ENCODE peak calls at places on chromosomes 7 and 10, in seven cellular contexts. One of them, this sample, is unnamed.
A peak's percentile ranks its signal among the peaks of the same experiment; 100 is the strongest.

GRCh38 chr10:44742169-44742732 is 168.9 kb upstream of the TMEM72 start:
- DNase-seq in upper lobe of left lung: no peak
- DNase-seq in fibroblast of pulmonary artery: no peak
- DNase-seq in kidney epithelial cell: no peak
- DNase-seq in prostate gland: no peak
- DNase-seq in AG09309: no peak
- DNase-seq in ovary: no peak
- DNase-seq in this sample: no peak

GRCh38 chr10:3347413-3348147 is 175.0 kb upstream of the PITRM1 start:
- DNase-seq in upper lobe of left lung: no peak
- DNase-seq in fibroblast of pulmonary artery: no peak
- DNase-seq in kidney epithelial cell: no peak
- DNase-seq in prostate gland: no peak
- DNase-seq in AG09309: no peak
- DNase-seq in ovary: no peak
- DNase-seq in this sample: no peak

GRCh38 chr7:157514306-157514705 is 177.5 kb downstream of the DNAJB6 start:
- DNase-seq in upper lobe of left lung: peak; percentile 39
- DNase-seq in fibroblast of pulmonary artery: no peak
- DNase-seq in kidney epithelial cell: no peak
- DNase-seq in prostate gland: no peak
- DNase-seq in AG09309: no peak
- DNase-seq in ovary: no peak
- DNase-seq in this sample: no peak

GRCh38 chr10:19745672-19746071 is 70.6 kb upstream of the PLXDC2 start:
- DNase-seq in upper lobe of left lung: no peak
- DNase-seq in fibroblast of pulmonary artery: peak; percentile 24
- DNase-seq in kidney epithelial cell: no peak
- DNase-seq in prostate gland: no peak
- DNase-seq in AG09309: no peak
- DNase-seq in ovary: no peak
- DNase-seq in this sample: peak; percentile 10

GRCh38 chr10:60238408-60239100 is 151.1 kb downstream of the ANK3 start:
- DNase-seq in upper lobe of left lung: no peak
- DNase-seq in fibroblast of pulmonary artery: peak; percentile 64
- DNase-seq in kidney epithelial cell: no peak
- DNase-seq in prostate gland: peak; percentile 34
- DNase-seq in AG09309: peak; percentile 27
- DNase-seq in ovary: no peak
- DNase-seq in this sample: peak; percentile 36

GRCh38 chr7:123819001-123819400 is 26.0 kb upstream of the HYAL4 start:
- DNase-seq in upper lobe of left lung: no peak
- DNase-seq in fibroblast of pulmonary artery: no peak
- DNase-seq in kidney epithelial cell: no peak
- DNase-seq in prostate gland: no peak
- DNase-seq in AG09309: no peak
- DNase-seq in ovary: no peak
- DNase-seq in this sample: no peak

GRCh38 chr10:33333260-33334169 is 952 bp downstream of the NRP1 start:
- DNase-seq in upper lobe of left lung: no peak
- DNase-seq in fibroblast of pulmonary artery: no peak
- DNase-seq in kidney epithelial cell: no peak
- DNase-seq in prostate gland: peak; percentile 14
- DNase-seq in AG09309: no peak
- DNase-seq in ovary: no peak
- DNase-seq in this sample: no peak

GRCh38 chr10:28669227-28670173 is 7.8 kb upstream of the BAMBI start:
- DNase-seq in upper lobe of left lung: no peak
- DNase-seq in fibroblast of pulmonary artery: no peak
- DNase-seq in kidney epithelial cell: no peak
- DNase-seq in prostate gland: no peak
- DNase-seq in AG09309: no peak
- DNase-seq in ovary: no peak
- DNase-seq in this sample: no peak

GRCh38 chr10:7317799-7318446 is 92.9 kb downstream of the SFMBT2 start:
- DNase-seq in upper lobe of left lung: no peak
- DNase-seq in fibroblast of pulmonary artery: no peak
- DNase-seq in kidney epithelial cell: no peak
- DNase-seq in prostate gland: no peak
- DNase-seq in AG09309: no peak
- DNase-seq in ovary: no peak
- DNase-seq in this sample: no peak

GRCh38 chr10:2225609-2226008 is 488.3 kb upstream of the ADARB2 start:
- DNase-seq in upper lobe of left lung: no peak
- DNase-seq in fibroblast of pulmonary artery: no peak
- DNase-seq in kidney epithelial cell: no peak
- DNase-seq in prostate gland: no peak
- DNase-seq in AG09309: no peak
- DNase-seq in ovary: no peak
- DNase-seq in this sample: no peak

GRCh38 chr10:113788604-113789083 is 37.2 kb downstream of the PLEKHS1 start:
- DNase-seq in upper lobe of left lung: no peak
- DNase-seq in fibroblast of pulmonary artery: peak; percentile 95
- DNase-seq in kidney epithelial cell: peak; percentile 55
- DNase-seq in prostate gland: peak; percentile 61
- DNase-seq in AG09309: peak; percentile 91
- DNase-seq in ovary: no peak
- DNase-seq in this sample: peak; percentile 13

GRCh38 chr7:84686373-84686772 is 491.8 kb upstream of the SEMA3A start:
- DNase-seq in upper lobe of left lung: no peak
- DNase-seq in fibroblast of pulmonary artery: no peak
- DNase-seq in kidney epithelial cell: no peak
- DNase-seq in prostate gland: no peak
- DNase-seq in AG09309: no peak
- DNase-seq in ovary: no peak
- DNase-seq in this sample: no peak

GRCh38 chr10:47031251-47031952 is 120.2 kb downstream of the PTPN20 start:
- DNase-seq in upper lobe of left lung: no peak
- DNase-seq in fibroblast of pulmonary artery: no peak
- DNase-seq in kidney epithelial cell: no peak
- DNase-seq in prostate gland: no peak
- DNase-seq in AG09309: no peak
- DNase-seq in ovary: no peak
- DNase-seq in this sample: no peak

GRCh38 chr7:127107601-127108007 is 145.1 kb downstream of the GRM8 start:
- DNase-seq in upper lobe of left lung: no peak
- DNase-seq in fibroblast of pulmonary artery: peak; percentile 64
- DNase-seq in kidney epithelial cell: peak; percentile 5
- DNase-seq in prostate gland: peak; percentile 38
- DNase-seq in AG09309: no peak
- DNase-seq in ovary: no peak
- DNase-seq in this sample: peak; percentile 49

GRCh38 chr10:116947838-116948529 is 57.0 kb downstream of the SHTN1 start:
- DNase-seq in upper lobe of left lung: no peak
- DNase-seq in fibroblast of pulmonary artery: peak; percentile 54
- DNase-seq in kidney epithelial cell: peak; percentile 28
- DNase-seq in prostate gland: no peak
- DNase-seq in AG09309: no peak
- DNase-seq in ovary: no peak
- DNase-seq in this sample: no peak

GRCh38 chr10:78852856-78853255 is 215.9 kb upstream of the ZMIZ1 start:
- DNase-seq in upper lobe of left lung: no peak
- DNase-seq in fibroblast of pulmonary artery: peak; percentile 36
- DNase-seq in kidney epithelial cell: no peak
- DNase-seq in prostate gland: no peak
- DNase-seq in AG09309: no peak
- DNase-seq in ovary: no peak
- DNase-seq in this sample: no peak

GRCh38 chr7:24378871-24379608 is 95.0 kb downstream of the NPY start:
- DNase-seq in upper lobe of left lung: no peak
- DNase-seq in fibroblast of pulmonary artery: peak; percentile 59
- DNase-seq in kidney epithelial cell: peak; percentile 71
- DNase-seq in prostate gland: no peak
- DNase-seq in AG09309: no peak
- DNase-seq in ovary: no peak
- DNase-seq in this sample: no peak

GRCh38 chr7:24383055-24383454 is 99.1 kb downstream of the NPY start:
- DNase-seq in upper lobe of left lung: no peak
- DNase-seq in fibroblast of pulmonary artery: no peak
- DNase-seq in kidney epithelial cell: no peak
- DNase-seq in prostate gland: no peak
- DNase-seq in AG09309: no peak
- DNase-seq in ovary: no peak
- DNase-seq in this sample: no peak

GRCh38 chr7:24384362-24385030 is 100.5 kb downstream of the NPY start:
- DNase-seq in upper lobe of left lung: no peak
- DNase-seq in fibroblast of pulmonary artery: no peak
- DNase-seq in kidney epithelial cell: no peak
- DNase-seq in prostate gland: no peak
- DNase-seq in AG09309: no peak
- DNase-seq in ovary: no peak
- DNase-seq in this sample: no peak

GRCh38 chr7:24381919-24382505 is 98.0 kb downstream of the NPY start:
- DNase-seq in upper lobe of left lung: no peak
- DNase-seq in fibroblast of pulmonary artery: peak; percentile 40
- DNase-seq in kidney epithelial cell: no peak
- DNase-seq in prostate gland: no peak
- DNase-seq in AG09309: no peak
- DNase-seq in ovary: no peak
- DNase-seq in this sample: peak; percentile 4
- TF ChIP-seq CTCF in upper lobe of left lung: no peak
- TF ChIP-seq CTCF in fibroblast of pulmonary artery: peak; percentile 48
- TF ChIP-seq CTCF in kidney epithelial cell: no peak
- TF ChIP-seq CTCF in prostate gland: peak; percentile 26
- TF ChIP-seq CTCF in AG09309: peak; percentile 26
- TF ChIP-seq CTCF in ovary: no peak
- TF ChIP-seq CTCF in this sample: peak; percentile 65

DNA sequence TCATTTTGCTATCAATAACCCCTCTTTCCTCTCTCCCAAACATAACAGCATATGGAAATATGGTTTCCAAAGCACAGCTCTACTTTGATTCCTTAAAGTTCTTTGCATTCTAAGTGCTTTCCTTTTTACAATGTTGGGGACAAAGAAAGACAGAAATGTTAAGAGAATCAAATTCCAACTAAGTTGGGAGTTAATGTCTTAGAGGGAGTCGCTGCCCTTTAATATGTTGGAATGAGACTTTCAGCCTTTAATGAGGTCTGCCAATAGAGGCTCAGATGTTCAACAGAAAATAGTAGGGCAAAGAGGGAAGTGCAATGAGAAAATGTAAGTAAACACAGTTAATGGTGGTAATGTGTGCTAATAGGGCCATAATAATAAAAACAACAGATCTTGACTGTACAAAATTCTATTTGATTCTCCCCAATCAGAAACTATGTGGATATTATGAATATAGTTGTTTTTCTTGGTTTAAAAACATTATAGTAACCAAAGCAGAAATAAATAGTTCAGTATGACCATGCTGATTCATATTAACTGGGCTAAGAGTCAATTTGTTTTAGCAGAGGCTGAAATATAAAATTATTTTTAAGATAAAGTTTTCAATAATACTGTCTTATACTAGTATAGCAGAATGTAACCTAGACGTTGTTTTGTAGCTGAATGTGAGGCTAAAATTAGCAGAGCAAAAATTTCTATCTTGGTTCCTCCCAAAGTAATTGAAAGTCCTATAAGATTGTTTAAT is 10.3 kb downstream of the HYCC1 start:
- DNase-seq in upper lobe of left lung: no peak
- DNase-seq in fibroblast of pulmonary artery: no peak
- DNase-seq in kidney epithelial cell: no peak
- DNase-seq in prostate gland: no peak
- DNase-seq in AG09309: no peak
- DNase-seq in ovary: no peak
- DNase-seq in this sample: no peak
- H3K4me3 ChIP-seq in upper lobe of left lung: no peak overlapping the region
- H3K4me3 ChIP-seq in fibroblast of pulmonary artery: no peak overlapping the region
- H3K4me3 ChIP-seq in kidney epithelial cell: no peak overlapping the region
- H3K4me3 ChIP-seq in prostate gland: no peak overlapping the region
- H3K4me3 ChIP-seq in AG09309: no peak overlapping the region
- H3K4me3 ChIP-seq in ovary: no peak overlapping the region
- H3K4me3 ChIP-seq in this sample: no peak overlapping the region

GRCh38 chr10:126618466-126618865 is 52.0 kb downstream of the C10orf90 start:
- DNase-seq in upper lobe of left lung: no peak
- DNase-seq in fibroblast of pulmonary artery: no peak
- DNase-seq in kidney epithelial cell: no peak
- DNase-seq in prostate gland: no peak
- DNase-seq in AG09309: no peak
- DNase-seq in ovary: no peak
- DNase-seq in this sample: no peak

GRCh38 chr10:126617208-126617607 is 53.3 kb downstream of the C10orf90 start:
- DNase-seq in upper lobe of left lung: no peak
- DNase-seq in fibroblast of pulmonary artery: no peak
- DNase-seq in kidney epithelial cell: no peak
- DNase-seq in prostate gland: no peak
- DNase-seq in AG09309: no peak
- DNase-seq in ovary: no peak
- DNase-seq in this sample: no peak

GRCh38 chr10:126616737-126617136 is 53.8 kb downstream of the C10orf90 start:
- DNase-seq in upper lobe of left lung: no peak
- DNase-seq in fibroblast of pulmonary artery: no peak
- DNase-seq in kidney epithelial cell: no peak
- DNase-seq in prostate gland: no peak
- DNase-seq in AG09309: no peak
- DNase-seq in ovary: no peak
- DNase-seq in this sample: no peak

DNA sequence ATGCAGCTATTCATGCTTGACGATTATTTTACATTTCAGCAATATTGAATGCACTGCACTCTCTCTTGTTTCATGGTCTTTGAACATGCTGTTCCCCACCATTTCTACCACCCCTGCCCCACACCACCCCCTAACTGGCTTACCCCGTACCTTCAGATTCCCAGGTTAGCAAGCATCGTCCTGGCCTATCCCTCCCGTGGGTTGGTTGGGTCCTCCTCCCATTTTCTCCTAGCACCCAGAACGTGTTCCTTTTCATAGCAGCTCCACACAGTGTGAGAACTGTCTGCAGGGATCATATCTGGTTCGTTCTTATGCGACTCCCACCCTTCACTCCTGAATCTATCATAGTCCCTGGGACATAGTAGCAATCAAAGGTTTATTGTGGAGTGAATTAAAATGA is 48.7 kb downstream of the C10orf90 start:
- DNase-seq in upper lobe of left lung: no peak
- DNase-seq in fibroblast of pulmonary artery: no peak
- DNase-seq in kidney epithelial cell: no peak
- DNase-seq in prostate gland: no peak
- DNase-seq in AG09309: no peak
- DNase-seq in ovary: no peak
- DNase-seq in this sample: no peak
- TF ChIP-seq CTCF in upper lobe of left lung: no peak
- TF ChIP-seq CTCF in fibroblast of pulmonary artery: no peak
- TF ChIP-seq CTCF in kidney epithelial cell: no peak
- TF ChIP-seq CTCF in prostate gland: no peak
- TF ChIP-seq CTCF in AG09309: no peak
- TF ChIP-seq CTCF in ovary: no peak
- TF ChIP-seq CTCF in this sample: no peak

DNA sequence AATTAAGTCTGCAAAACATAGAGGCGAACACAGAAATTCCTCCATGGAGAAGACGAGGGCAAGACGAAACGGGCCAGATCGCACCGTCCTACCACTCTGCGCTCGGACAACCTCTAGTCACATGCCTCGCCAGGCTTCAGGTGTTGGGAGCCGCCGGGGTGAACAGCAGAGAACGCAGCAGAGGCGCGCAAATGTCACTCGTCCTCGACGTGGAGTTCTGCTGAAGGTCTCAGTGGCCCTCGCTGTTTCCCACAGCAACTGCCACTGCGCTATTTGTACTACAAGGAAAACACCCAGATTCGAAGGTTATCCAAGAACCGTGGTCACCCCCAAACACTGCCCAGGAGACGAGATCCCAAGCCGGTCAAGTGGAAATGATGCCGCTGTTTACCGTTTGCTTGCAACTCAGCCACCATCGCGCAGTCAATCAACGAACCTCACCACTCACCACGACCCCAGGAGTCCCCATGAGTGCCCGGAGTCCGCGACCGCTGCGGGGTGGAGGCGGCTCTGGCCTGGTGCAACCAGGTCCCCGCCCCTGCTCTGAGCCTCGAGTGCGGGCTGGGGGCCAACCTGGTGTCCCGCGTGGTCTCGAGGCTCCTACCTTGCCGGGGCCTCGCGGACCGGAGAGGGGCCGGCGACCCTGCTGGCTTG is 9.1 kb downstream of the CTBP2 start:
- DNase-seq in upper lobe of left lung: peak; percentile 86
- DNase-seq in fibroblast of pulmonary artery: no peak
- DNase-seq in kidney epithelial cell: no peak
- DNase-seq in prostate gland: no peak
- DNase-seq in AG09309: no peak
- DNase-seq in ovary: no peak
- DNase-seq in this sample: no peak
- H3K4me3 ChIP-seq in upper lobe of left lung: peak overlapping the region; percentile 41
- H3K4me3 ChIP-seq in fibroblast of pulmonary artery: no peak overlapping the region
- H3K4me3 ChIP-seq in kidney epithelial cell: no peak overlapping the region
- H3K4me3 ChIP-seq in prostate gland: peak overlapping the region; percentile 29
- H3K4me3 ChIP-seq in AG09309: no peak overlapping the region
- H3K4me3 ChIP-seq in ovary: peak overlapping the region; percentile 22
- H3K4me3 ChIP-seq in this sample: no peak overlapping the region